ENCODE peak calls at places on chromosomes 13 and 19, in five cellular contexts. Q is NCI-H2029 treated with DMSO at 0.1 percent for 48 hours, L is HuH-7.5, D is aorta, V is heart right ventricle. H is an unnamed sample.

GRCh38 chr19:49687566-49688316 is 1.7 kb upstream of the ADM5 start:
- DNase-seq in D (no peak), V (no peak), Q (no peak), L (no peak), H (no peak)

GRCh38 chr19:6536138-6536671 is 5.4 kb downstream of the TNFSF9 start:
- DNase-seq in L (peak; percentile 55), Q (peak; percentile 35), V (no peak), D (peak; percentile 71), H (peak; percentile 60)

GRCh38 chr13:65264066-65264465 is 1966.1 kb downstream of the PCDH9 start:
- DNase-seq in Q (peak; percentile 2), D (no peak), L (no peak), V (no peak), H (no peak)

GRCh38 chr13:51479199-51479523 is 26.3 kb upstream of the INTS6 start:
- DNase-seq in D (no peak), L (no peak), Q (no peak), V (no peak), H (no peak)

GRCh38 chr13:21018220-21018619 is 43.2 kb downstream of the LATS2 start:
- DNase-seq in L (no peak), Q (no peak), V (no peak), D (no peak), H (no peak)

GRCh38 chr13:101401196-101401595 is 15.1 kb downstream of the NALCN start:
- DNase-seq in V (no peak), Q (no peak), D (no peak), L (no peak), H (no peak)

GRCh38 chr13:106637519-106637918 is 69.6 kb upstream of the ARGLU1 start:
- DNase-seq in Q (no peak), L (no peak), V (no peak), D (no peak), H (no peak)

GRCh38 chr19:12794196-12794921 is 3.1 kb downstream of the JUNB start:
- DNase-seq in V (no peak), Q (no peak), D (no peak), L (no peak), H (peak; percentile 45)

GRCh38 chr13:91632071-91632470 is 233.7 kb downstream of the GPC5 start:
- DNase-seq in L (no peak), V (no peak), Q (no peak), D (no peak), H (no peak)

H was measured in ureter.